ENCODE peak calls at places on chromosomes 7 and 10, in eight cellular contexts. F, Q, K, G, P, B, S and M are unnamed samples.

GRCh38 chr7:64888901-64889685 is 14.0 kb upstream of the ZNF273 start:
- DNase-seq in S (peak; percentile 87), F (peak; percentile 14), K (no peak), P (peak; percentile 35), Q (no peak), B (peak; percentile 19), G (no peak), M (peak; percentile 67)

GRCh38 chr10:132546567-132547420 is 9.2 kb downstream of the INPP5A start:
- DNase-seq in P (peak; percentile 42), K (peak; percentile 75), Q (no peak), S (peak; percentile 50), F (no peak), B (peak; percentile 48), G (no peak), M (no peak)

GRCh38 chr7:158649279-158649678 is 55.3 kb downstream of the NCAPG2 start:
- DNase-seq in K (no peak), F (peak; percentile 85), P (no peak), Q (no peak), S (no peak), B (peak; percentile 51), G (no peak), M (no peak)

GRCh38 chr10:17981766-17982380 is 30.2 kb downstream of the SLC39A12 start:
- DNase-seq in Q (peak; percentile 27), B (no peak), K (no peak), S (no peak), G (no peak), P (no peak), F (peak; percentile 81), M (no peak)

GRCh38 chr10:33376976-33377657 is 42.6 kb upstream of the NRP1 start:
- DNase-seq in F (peak; percentile 72), S (no peak), G (no peak), K (no peak), B (no peak), P (no peak), Q (peak; percentile 10), M (no peak)

GRCh38 chr7:117673367-117673766 is 193.5 kb downstream of the CFTR start:
- DNase-seq in B (peak; percentile 35), Q (no peak), G (peak; percentile 54), K (no peak), P (peak; percentile 71), F (peak; percentile 58), S (peak; percentile 73), M (peak; percentile 68)

GRCh38 chr10:98881789-98882188 is 353.9 kb downstream of the HPSE2 start:
- DNase-seq in F (no peak), G (no peak), B (no peak), P (no peak), S (no peak), K (no peak), Q (no peak), M (no peak)

GRCh38 chr10:13439771-13440708 is 88.8 kb downstream of the BEND7 start:
- DNase-seq in K (peak; percentile 85), B (peak; percentile 55), S (peak; percentile 89), F (peak; percentile 49), G (peak; percentile 49), Q (no peak), P (peak; percentile 71), M (peak; percentile 80)

GRCh38 chr10:68560201-68560915 is at the start of gene TET1:
- DNase-seq in B (peak; percentile 41), S (peak; percentile 85), K (peak; percentile 56), P (peak; percentile 63), G (no peak), F (peak; percentile 11), Q (peak; percentile 33), M (peak; percentile 77)

GRCh38 chr7:120858299-120858636 is 324 bp upstream of the TSPAN12 start:
- DNase-seq in K (no peak), B (no peak), G (no peak), S (no peak), Q (no peak), F (no peak), P (no peak), M (no peak)

GRCh38 chr10:123007558-123008378 is 827 bp downstream of the IKZF5 start:
- DNase-seq in S (no peak), Q (peak; percentile 43), B (peak; percentile 68), F (peak; percentile 83), G (peak; percentile 54), P (peak; percentile 38), K (peak; percentile 30), M (no peak)
- TF ChIP-seq CTCF in S (no peak), Q (no peak), B (no peak), F (no peak), G (no peak), P (peak; percentile 7), K (no peak), M (peak; percentile 34)

DNA sequence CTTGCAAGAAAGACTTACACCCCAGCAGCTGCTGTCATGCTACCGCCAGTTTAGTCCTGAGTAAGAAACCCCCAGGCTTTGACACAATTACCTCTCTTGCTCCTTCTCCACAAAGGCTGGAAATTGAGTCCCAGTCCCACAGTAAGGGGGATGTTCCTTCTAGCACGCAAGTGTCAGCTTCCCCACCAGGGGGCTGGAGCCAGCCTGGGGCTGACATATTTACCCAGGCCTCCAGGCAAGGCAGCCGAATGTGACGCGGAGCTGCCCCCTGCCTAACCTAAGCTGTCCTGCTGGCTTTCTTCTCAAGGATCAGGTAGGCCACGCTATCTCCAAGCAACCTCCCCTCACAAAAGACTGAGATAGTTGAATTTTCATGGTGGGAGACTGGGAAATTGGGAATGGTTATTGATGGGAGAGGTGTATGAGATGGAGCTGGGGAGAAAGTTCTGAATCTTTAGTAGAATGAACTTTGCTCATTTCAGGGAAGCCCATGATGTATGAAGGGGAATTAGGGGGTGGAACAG is 19.2 kb upstream of the BMPER start:
- DNase-seq in K (no peak), B (no peak), G (no peak), P (no peak), S (peak; percentile 6), Q (no peak), F (no peak), M (no peak)
- TF ChIP-seq CTCF in K (no peak), B (no peak), G (no peak), P (no peak), S (no peak), Q (peak; percentile 36), F (no peak), M (peak; percentile 65)

GRCh38 chr7:19589436-19589835 is 119.4 kb downstream of the POLR1F start:
- DNase-seq in Q (no peak), S (no peak), P (no peak), B (no peak), F (no peak), K (no peak), G (no peak), M (no peak)

GRCh38 chr7:19585761-19586160 is 123.1 kb downstream of the POLR1F start:
- DNase-seq in P (no peak), S (no peak), B (no peak), G (no peak), Q (no peak), K (no peak), F (no peak), M (no peak)

GRCh38 chr7:19587291-19587690 is 121.5 kb downstream of the POLR1F start:
- DNase-seq in P (no peak), Q (no peak), F (peak; percentile 18), K (no peak), B (no peak), G (no peak), S (no peak), M (no peak)
- TF ChIP-seq CTCF in P (no peak), Q (no peak), F (peak; percentile 13), K (no peak), B (no peak), G (no peak), S (no peak), M (no peak)

GRCh38 chr10:71396084-71396713 is 521 bp upstream of the CDH23 start:
- DNase-seq in S (peak; percentile 88), G (peak; percentile 52), F (peak; percentile 42), Q (no peak), B (no peak), P (peak; percentile 42), K (peak; percentile 81), M (peak; percentile 73)
- TF ChIP-seq CTCF in S (peak; percentile 67), G (peak; percentile 86), F (peak; percentile 14), Q (no peak), B (peak; percentile 36), P (peak; percentile 28), K (no peak), M (peak; percentile 59)

GRCh38 chr10:25934673-25935139 is 677 bp downstream of the MYO3A start:
- DNase-seq in K (peak; percentile 61), F (no peak), Q (no peak), G (no peak), B (no peak), S (peak; percentile 87), P (peak; percentile 8), M (peak; percentile 72)
- TF ChIP-seq CTCF in K (peak; percentile 48), F (peak; percentile 10), Q (no peak), G (peak; percentile 37), B (no peak), S (no peak), P (peak; percentile 19), M (peak; percentile 68)

GRCh38 chr7:111853231-111853990 is 291.1 kb upstream of the IMMP2L start:
- DNase-seq in P (no peak), K (no peak), Q (no peak), F (no peak), G (no peak), S (no peak), B (no peak), M (no peak)
- TF ChIP-seq CTCF in P (no peak), K (no peak), Q (no peak), F (peak; percentile 13), G (no peak), S (no peak), B (no peak), M (peak; percentile 22)

GRCh38 chr10:119028900-119029612 is 458 bp upstream of the NANOS1 start:
- DNase-seq in S (peak; percentile 97), Q (peak; percentile 85), B (peak; percentile 94), G (peak; percentile 87), K (peak; percentile 85), F (peak; percentile 90), P (peak; percentile 89), M (peak; percentile 94)
- TF ChIP-seq CTCF in S (peak; percentile 41), Q (no peak), B (peak; percentile 50), G (peak; percentile 46), K (no peak), F (no peak), P (no peak), M (no peak)

GRCh38 chr7:38374507-38374906 is 101.1 kb upstream of the TARP start:
- DNase-seq in K (peak; percentile 44), Q (no peak), G (no peak), F (no peak), P (no peak), S (no peak), B (peak; percentile 24), M (no peak)
- TF ChIP-seq CTCF in K (peak; percentile 96), Q (peak; percentile 26), G (peak; percentile 52), F (peak; percentile 32), P (peak; percentile 43), S (peak; percentile 52), B (peak; percentile 44), M (peak; percentile 79)

DNA sequence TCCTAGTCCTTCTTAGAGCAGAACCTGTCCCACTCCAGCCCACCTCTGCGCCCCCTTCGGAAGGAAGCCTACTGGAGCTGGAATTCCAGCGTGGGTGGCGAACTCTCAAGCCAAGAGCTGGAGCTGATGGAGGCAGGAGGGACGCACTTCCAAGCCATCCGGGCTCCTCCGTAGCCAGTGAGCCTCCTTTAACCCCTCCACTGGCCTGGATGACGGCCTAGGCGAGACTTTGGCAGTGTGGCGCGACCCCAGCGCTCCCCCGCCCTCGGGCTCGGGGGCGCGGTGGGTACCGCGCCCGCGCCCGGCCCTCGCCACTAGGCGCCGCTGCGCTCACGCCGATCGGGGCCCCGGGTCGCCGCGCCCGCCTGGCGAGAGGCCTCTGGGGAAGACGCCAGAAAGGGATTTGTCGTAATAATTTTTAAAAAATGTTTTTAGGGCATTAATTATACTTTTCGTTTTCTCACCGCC is 5.1 kb upstream of the EMX2 start:
- DNase-seq in K (no peak), G (no peak), S (peak; percentile 89), F (peak; percentile 24), B (no peak), Q (no peak), P (no peak), M (no peak)
- TF ChIP-seq CTCF in K (peak; percentile 42), G (peak; percentile 69), S (peak; percentile 68), F (peak; percentile 14), B (peak; percentile 58), Q (peak; percentile 46), P (peak; percentile 54), M (peak; percentile 89)